ENCODE peak calls at places on chromosomes 3 and 15, in nine cellular contexts. One of them, this sample, is unnamed. For H3K4me1, the result is how much of the 10 kb centered on the place peaks cover.

GRCh38 chr15:62972814-62973213 is 69.7 kb upstream of the TPM1 start:
- DNase-seq in SK-N-SH: no peak
- DNase-seq in MM.1S: no peak
- DNase-seq in PC-3: peak
- DNase-seq in GM23248: peak
- DNase-seq in hepatocyte: no peak
- DNase-seq in GM23338: no peak
- DNase-seq in HCT116: no peak
- DNase-seq in OCI-LY7: no peak
- DNase-seq in this sample: no peak

GRCh38 chr15:54082836-54083492 is 104.7 kb downstream of the UNC13C start:
- DNase-seq in HCT116: no peak
- DNase-seq in SK-N-SH: peak
- DNase-seq in PC-3: peak
- DNase-seq in hepatocyte: no peak
- DNase-seq in OCI-LY7: peak
- DNase-seq in MM.1S: no peak
- DNase-seq in GM23338: peak
- DNase-seq in GM23248: peak
- DNase-seq in this sample: peak

GRCh38 chr3:73687081-73688004 is 62.6 kb upstream of the PDZRN3 start:
- DNase-seq in hepatocyte: peak
- DNase-seq in GM23248: peak
- DNase-seq in HCT116: no peak
- DNase-seq in PC-3: no peak
- DNase-seq in SK-N-SH: peak
- DNase-seq in OCI-LY7: no peak
- DNase-seq in MM.1S: no peak
- DNase-seq in GM23338: no peak
- DNase-seq in this sample: no peak

GRCh38 chr3:142609136-142609535 is 12.9 kb downstream of the PLS1 start:
- DNase-seq in SK-N-SH: no peak
- DNase-seq in GM23248: no peak
- DNase-seq in hepatocyte: no peak
- DNase-seq in MM.1S: no peak
- DNase-seq in GM23338: no peak
- DNase-seq in HCT116: no peak
- DNase-seq in OCI-LY7: no peak
- DNase-seq in PC-3: peak
- DNase-seq in this sample: no peak

GRCh38 chr3:10387881-10388621 is 67.1 kb upstream of the SEC13 start:
- DNase-seq in MM.1S: no peak
- DNase-seq in OCI-LY7: no peak
- DNase-seq in HCT116: no peak
- DNase-seq in hepatocyte: no peak
- DNase-seq in GM23248: peak
- DNase-seq in GM23338: peak
- DNase-seq in SK-N-SH: no peak
- DNase-seq in PC-3: no peak
- DNase-seq in this sample: no peak

GRCh38 chr15:62903437-62903836 is 139.1 kb upstream of the TPM1 start:
- DNase-seq in GM23248: no peak
- DNase-seq in OCI-LY7: no peak
- DNase-seq in PC-3: no peak
- DNase-seq in MM.1S: no peak
- DNase-seq in GM23338: no peak
- DNase-seq in SK-N-SH: no peak
- DNase-seq in HCT116: no peak
- DNase-seq in hepatocyte: no peak
- DNase-seq in this sample: peak

GRCh38 chr3:156456771-156457224 is 98.1 kb downstream of the SSR3 start:
- DNase-seq in HCT116: no peak
- DNase-seq in GM23248: no peak
- DNase-seq in OCI-LY7: no peak
- DNase-seq in MM.1S: no peak
- DNase-seq in GM23338: peak
- DNase-seq in hepatocyte: peak
- DNase-seq in SK-N-SH: no peak
- DNase-seq in PC-3: peak
- DNase-seq in this sample: peak

GRCh38 chr3:15471861-15472260 is 44.5 kb downstream of the EAF1 start:
- DNase-seq in MM.1S: no peak
- DNase-seq in SK-N-SH: no peak
- DNase-seq in GM23248: no peak
- DNase-seq in HCT116: no peak
- DNase-seq in PC-3: no peak
- DNase-seq in OCI-LY7: no peak
- DNase-seq in GM23338: no peak
- DNase-seq in hepatocyte: no peak
- DNase-seq in this sample: no peak

DNA sequence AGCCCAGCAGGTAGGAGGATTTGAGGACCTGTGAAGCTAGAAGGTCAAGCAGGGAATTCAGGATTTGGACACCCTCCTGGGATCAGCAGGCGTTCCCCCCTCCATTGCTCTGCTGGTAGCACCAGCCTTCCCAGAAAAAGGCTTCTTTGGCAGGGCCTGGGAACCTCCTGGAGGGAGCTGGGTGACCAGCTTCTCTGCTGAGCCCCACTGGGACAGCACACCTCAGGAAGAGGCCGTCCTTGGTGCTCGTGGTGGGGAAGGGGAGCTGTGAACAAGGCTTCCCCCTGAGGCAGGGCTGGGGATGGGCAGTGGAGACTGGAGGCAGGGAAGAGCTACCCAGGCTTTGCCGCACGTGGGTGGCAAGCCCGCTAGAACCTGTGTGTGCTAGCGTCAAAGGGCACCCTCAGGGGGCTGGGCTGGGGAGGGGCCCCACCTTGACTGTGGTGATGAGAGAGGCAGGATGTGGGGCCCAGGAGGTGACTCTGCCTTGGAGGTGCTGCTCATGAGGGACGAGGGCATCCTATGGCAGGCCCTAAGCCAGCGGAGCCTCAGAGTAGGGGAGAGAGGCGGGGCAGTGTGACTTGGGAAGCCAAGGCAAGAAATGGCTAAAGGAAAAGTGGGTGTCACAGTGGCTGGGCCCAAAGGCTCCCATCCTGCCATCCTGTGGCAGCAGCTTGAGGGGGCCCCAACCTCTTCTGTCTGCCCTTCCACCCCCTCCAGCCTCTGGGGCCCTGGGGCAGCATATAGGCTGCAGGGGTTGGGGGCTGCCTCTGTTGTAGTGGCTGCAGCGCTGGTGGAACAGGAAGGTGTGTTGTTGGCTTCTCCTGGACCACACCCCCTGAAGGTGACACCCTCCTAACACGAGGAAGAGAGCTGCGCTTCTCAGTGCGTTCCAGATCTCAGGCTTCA is 20.7 kb downstream of the KLF13 start:
- DNase-seq in GM23338: no peak
- DNase-seq in GM23248: no peak
- DNase-seq in HCT116: no peak
- DNase-seq in hepatocyte: no peak
- DNase-seq in PC-3: no peak
- DNase-seq in OCI-LY7: peak
- DNase-seq in MM.1S: no peak
- DNase-seq in SK-N-SH: no peak
- DNase-seq in this sample: no peak
- H3K4me1 ChIP-seq in GM23338: under half
- H3K4me1 ChIP-seq in GM23248: under half
- H3K4me1 ChIP-seq in HCT116: under half
- H3K4me1 ChIP-seq in hepatocyte: under half
- H3K4me1 ChIP-seq in PC-3: under half
- H3K4me1 ChIP-seq in OCI-LY7: half or more
- H3K4me1 ChIP-seq in MM.1S: half or more
- H3K4me1 ChIP-seq in SK-N-SH: under half
- H3K4me1 ChIP-seq in this sample: under half

GRCh38 chr3:152334761-152335160 is 66.0 kb downstream of the MBNL1 start:
- DNase-seq in GM23338: no peak
- DNase-seq in PC-3: no peak
- DNase-seq in GM23248: no peak
- DNase-seq in MM.1S: peak
- DNase-seq in SK-N-SH: no peak
- DNase-seq in OCI-LY7: no peak
- DNase-seq in hepatocyte: no peak
- DNase-seq in HCT116: no peak
- DNase-seq in this sample: no peak
- H3K4me3 ChIP-seq in GM23338: no peak
- H3K4me3 ChIP-seq in PC-3: no peak
- H3K4me3 ChIP-seq in GM23248: no peak
- H3K4me3 ChIP-seq in MM.1S: peak
- H3K4me3 ChIP-seq in SK-N-SH: no peak
- H3K4me3 ChIP-seq in OCI-LY7: no peak
- H3K4me3 ChIP-seq in hepatocyte: no peak
- H3K4me3 ChIP-seq in HCT116: no peak
- H3K4me3 ChIP-seq in this sample: no peak

GRCh38 chr3:171564723-171565122 is 104.5 kb upstream of the TNIK start:
- DNase-seq in hepatocyte: no peak
- DNase-seq in GM23248: no peak
- DNase-seq in OCI-LY7: no peak
- DNase-seq in GM23338: no peak
- DNase-seq in MM.1S: no peak
- DNase-seq in PC-3: no peak
- DNase-seq in HCT116: no peak
- DNase-seq in SK-N-SH: no peak
- DNase-seq in this sample: no peak

GRCh38 chr3:171566803-171567422 is 106.7 kb upstream of the TNIK start:
- DNase-seq in MM.1S: peak
- DNase-seq in GM23248: peak
- DNase-seq in hepatocyte: peak
- DNase-seq in OCI-LY7: peak
- DNase-seq in PC-3: peak
- DNase-seq in SK-N-SH: peak
- DNase-seq in HCT116: peak
- DNase-seq in GM23338: peak
- DNase-seq in this sample: peak

GRCh38 chr3:171565671-171566070 is 105.5 kb upstream of the TNIK start:
- DNase-seq in SK-N-SH: no peak
- DNase-seq in hepatocyte: no peak
- DNase-seq in HCT116: no peak
- DNase-seq in PC-3: peak
- DNase-seq in GM23248: peak
- DNase-seq in OCI-LY7: no peak
- DNase-seq in MM.1S: no peak
- DNase-seq in GM23338: no peak
- DNase-seq in this sample: no peak

GRCh38 chr3:171565133-171565532 is 104.9 kb upstream of the TNIK start:
- DNase-seq in PC-3: peak
- DNase-seq in GM23338: no peak
- DNase-seq in MM.1S: no peak
- DNase-seq in GM23248: no peak
- DNase-seq in hepatocyte: no peak
- DNase-seq in OCI-LY7: no peak
- DNase-seq in HCT116: no peak
- DNase-seq in SK-N-SH: no peak
- DNase-seq in this sample: no peak

GRCh38 chr3:171569571-171570132 is 109.4 kb upstream of the TNIK start:
- DNase-seq in PC-3: peak
- DNase-seq in GM23248: no peak
- DNase-seq in HCT116: no peak
- DNase-seq in OCI-LY7: no peak
- DNase-seq in SK-N-SH: no peak
- DNase-seq in GM23338: no peak
- DNase-seq in hepatocyte: no peak
- DNase-seq in MM.1S: no peak
- DNase-seq in this sample: no peak
- TF ChIP-seq EZH2phosphoT487 in PC-3: no peak
- TF ChIP-seq EZH2phosphoT487 in GM23248: no peak
- TF ChIP-seq EZH2phosphoT487 in HCT116: no peak
- TF ChIP-seq EZH2phosphoT487 in OCI-LY7: no peak
- TF ChIP-seq EZH2phosphoT487 in SK-N-SH: no peak
- TF ChIP-seq EZH2phosphoT487 in GM23338: no peak
- TF ChIP-seq EZH2phosphoT487 in hepatocyte: no peak
- TF ChIP-seq EZH2phosphoT487 in MM.1S: no peak
- TF ChIP-seq EZH2phosphoT487 in this sample: no peak

DNA sequence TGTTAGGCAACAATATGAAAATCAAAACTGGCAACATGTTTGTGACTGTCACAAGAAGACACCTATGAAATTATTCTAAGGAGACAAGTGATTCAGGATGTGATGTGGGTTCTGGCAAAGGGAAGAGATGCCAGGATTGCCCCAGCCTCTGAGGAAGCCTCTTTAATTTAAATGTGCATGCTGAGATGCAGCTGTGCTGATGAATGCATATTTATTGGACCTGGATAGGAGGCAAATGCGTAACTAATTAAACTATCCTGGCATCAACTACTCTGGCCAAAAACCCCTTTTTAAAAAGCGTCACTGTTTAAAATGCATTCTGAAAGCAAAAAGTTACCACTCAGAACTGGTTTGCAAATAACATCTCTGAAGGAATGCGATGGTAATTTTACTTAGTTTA is 176.5 kb upstream of the DPH6 start:
- DNase-seq in PC-3: no peak
- DNase-seq in GM23248: no peak
- DNase-seq in OCI-LY7: no peak
- DNase-seq in GM23338: no peak
- DNase-seq in HCT116: no peak
- DNase-seq in SK-N-SH: no peak
- DNase-seq in MM.1S: no peak
- DNase-seq in hepatocyte: no peak
- DNase-seq in this sample: no peak
- H3K4me1 ChIP-seq in PC-3: under half
- H3K4me1 ChIP-seq in GM23248: under half
- H3K4me1 ChIP-seq in OCI-LY7: under half
- H3K4me1 ChIP-seq in GM23338: under half
- H3K4me1 ChIP-seq in HCT116: under half
- H3K4me1 ChIP-seq in SK-N-SH: under half
- H3K4me1 ChIP-seq in MM.1S: under half
- H3K4me1 ChIP-seq in hepatocyte: under half
- H3K4me1 ChIP-seq in this sample: under half

GRCh38 chr3:71578045-71578730 is 5.3 kb downstream of the FOXP1 start:
- DNase-seq in hepatocyte: no peak
- DNase-seq in MM.1S: no peak
- DNase-seq in OCI-LY7: no peak
- DNase-seq in GM23248: peak
- DNase-seq in PC-3: peak
- DNase-seq in SK-N-SH: no peak
- DNase-seq in HCT116: no peak
- DNase-seq in GM23338: no peak
- DNase-seq in this sample: no peak
- H3K4me3 ChIP-seq in hepatocyte: no peak
- H3K4me3 ChIP-seq in MM.1S: no peak
- H3K4me3 ChIP-seq in OCI-LY7: peak
- H3K4me3 ChIP-seq in GM23248: peak
- H3K4me3 ChIP-seq in PC-3: peak
- H3K4me3 ChIP-seq in SK-N-SH: peak
- H3K4me3 ChIP-seq in HCT116: no peak
- H3K4me3 ChIP-seq in GM23338: no peak
- H3K4me3 ChIP-seq in this sample: no peak

This sample was measured in neural progenitor cell.